ENCODE peak calls at places on chromosomes 5 and 9, in eight cellular contexts. One of them, this sample, is unnamed.

GRCh38 chr5:66518753-66519152 is 77.4 kb upstream of the MAST4 start:
- DNase-seq in activated CD8-positive, alpha-beta T cell treated with anti-CD3 and anti-CD28 coated beads, Interleukin-2, amount 10 ng/mL, durations not matched to agents 7 days and 5 days: no peak
- DNase-seq in GM10248: no peak
- DNase-seq in NCI-H1105: no peak
- DNase-seq in neural crest cell: no peak
- DNase-seq in HTR-8/SVneo: no peak
- DNase-seq in activated CD4-positive, alpha-beta memory T cell treated with anti-CD3 and anti-CD28 coated beads, Interleukin-2, amount 10 ng/mL, durations not matched to agents 7 days and 5 days: no peak
- DNase-seq in stimulated activated CD8-positive, alpha-beta memory T cell treated with anti-CD3 and anti-CD28 coated beads, Interleukin-4, amount 100 ng/mL, for 1 hour: no peak
- DNase-seq in this sample: no peak

GRCh38 chr9:126578029-126578428 is 35.7 kb upstream of the LMX1B start:
- DNase-seq in activated CD8-positive, alpha-beta T cell treated with anti-CD3 and anti-CD28 coated beads, Interleukin-2, amount 10 ng/mL, durations not matched to agents 7 days and 5 days: no peak
- DNase-seq in GM10248: no peak
- DNase-seq in NCI-H1105: no peak
- DNase-seq in neural crest cell: no peak
- DNase-seq in HTR-8/SVneo: no peak
- DNase-seq in activated CD4-positive, alpha-beta memory T cell treated with anti-CD3 and anti-CD28 coated beads, Interleukin-2, amount 10 ng/mL, durations not matched to agents 7 days and 5 days: no peak
- DNase-seq in stimulated activated CD8-positive, alpha-beta memory T cell treated with anti-CD3 and anti-CD28 coated beads, Interleukin-4, amount 100 ng/mL, for 1 hour: no peak
- DNase-seq in this sample: no peak

GRCh38 chr5:58322453-58322852 is 137.4 kb downstream of the PLK2 start:
- DNase-seq in activated CD8-positive, alpha-beta T cell treated with anti-CD3 and anti-CD28 coated beads, Interleukin-2, amount 10 ng/mL, durations not matched to agents 7 days and 5 days: no peak
- DNase-seq in GM10248: no peak
- DNase-seq in NCI-H1105: no peak
- DNase-seq in neural crest cell: no peak
- DNase-seq in HTR-8/SVneo: peak; percentile 15
- DNase-seq in activated CD4-positive, alpha-beta memory T cell treated with anti-CD3 and anti-CD28 coated beads, Interleukin-2, amount 10 ng/mL, durations not matched to agents 7 days and 5 days: no peak
- DNase-seq in stimulated activated CD8-positive, alpha-beta memory T cell treated with anti-CD3 and anti-CD28 coated beads, Interleukin-4, amount 100 ng/mL, for 1 hour: no peak
- DNase-seq in this sample: no peak

GRCh38 chr9:6054280-6055099 is 39.1 kb upstream of the RANBP6 start:
- DNase-seq in activated CD8-positive, alpha-beta T cell treated with anti-CD3 and anti-CD28 coated beads, Interleukin-2, amount 10 ng/mL, durations not matched to agents 7 days and 5 days: peak; percentile 75
- DNase-seq in GM10248: peak; percentile 26
- DNase-seq in NCI-H1105: peak; percentile 73
- DNase-seq in neural crest cell: peak; percentile 65
- DNase-seq in HTR-8/SVneo: peak; percentile 51
- DNase-seq in activated CD4-positive, alpha-beta memory T cell treated with anti-CD3 and anti-CD28 coated beads, Interleukin-2, amount 10 ng/mL, durations not matched to agents 7 days and 5 days: peak; percentile 61
- DNase-seq in stimulated activated CD8-positive, alpha-beta memory T cell treated with anti-CD3 and anti-CD28 coated beads, Interleukin-4, amount 100 ng/mL, for 1 hour: peak; percentile 22
- DNase-seq in this sample: peak; percentile 84

GRCh38 chr9:69671904-69672827 is at the start of gene APBA1:
- DNase-seq in activated CD8-positive, alpha-beta T cell treated with anti-CD3 and anti-CD28 coated beads, Interleukin-2, amount 10 ng/mL, durations not matched to agents 7 days and 5 days: peak; percentile 22
- DNase-seq in GM10248: peak; percentile 38
- DNase-seq in NCI-H1105: peak; percentile 61
- DNase-seq in neural crest cell: peak; percentile 53
- DNase-seq in HTR-8/SVneo: peak; percentile 32
- DNase-seq in activated CD4-positive, alpha-beta memory T cell treated with anti-CD3 and anti-CD28 coated beads, Interleukin-2, amount 10 ng/mL, durations not matched to agents 7 days and 5 days: peak; percentile 19
- DNase-seq in stimulated activated CD8-positive, alpha-beta memory T cell treated with anti-CD3 and anti-CD28 coated beads, Interleukin-4, amount 100 ng/mL, for 1 hour: no peak
- DNase-seq in this sample: peak; percentile 82

GRCh38 chr5:32475338-32476097 is 31.0 kb upstream of the ZFR start:
- DNase-seq in activated CD8-positive, alpha-beta T cell treated with anti-CD3 and anti-CD28 coated beads, Interleukin-2, amount 10 ng/mL, durations not matched to agents 7 days and 5 days: no peak
- DNase-seq in GM10248: no peak
- DNase-seq in NCI-H1105: no peak
- DNase-seq in neural crest cell: no peak
- DNase-seq in HTR-8/SVneo: no peak
- DNase-seq in activated CD4-positive, alpha-beta memory T cell treated with anti-CD3 and anti-CD28 coated beads, Interleukin-2, amount 10 ng/mL, durations not matched to agents 7 days and 5 days: no peak
- DNase-seq in stimulated activated CD8-positive, alpha-beta memory T cell treated with anti-CD3 and anti-CD28 coated beads, Interleukin-4, amount 100 ng/mL, for 1 hour: no peak
- DNase-seq in this sample: no peak

GRCh38 chr5:19987594-19988345 is at the start of gene CDH18:
- DNase-seq in activated CD8-positive, alpha-beta T cell treated with anti-CD3 and anti-CD28 coated beads, Interleukin-2, amount 10 ng/mL, durations not matched to agents 7 days and 5 days: no peak
- DNase-seq in GM10248: no peak
- DNase-seq in NCI-H1105: peak; percentile 50
- DNase-seq in neural crest cell: peak; percentile 55
- DNase-seq in HTR-8/SVneo: peak; percentile 90
- DNase-seq in activated CD4-positive, alpha-beta memory T cell treated with anti-CD3 and anti-CD28 coated beads, Interleukin-2, amount 10 ng/mL, durations not matched to agents 7 days and 5 days: no peak
- DNase-seq in stimulated activated CD8-positive, alpha-beta memory T cell treated with anti-CD3 and anti-CD28 coated beads, Interleukin-4, amount 100 ng/mL, for 1 hour: no peak
- DNase-seq in this sample: peak; percentile 86

GRCh38 chr9:131885144-131885609 is 145.3 kb upstream of the RAPGEF1 start:
- DNase-seq in activated CD8-positive, alpha-beta T cell treated with anti-CD3 and anti-CD28 coated beads, Interleukin-2, amount 10 ng/mL, durations not matched to agents 7 days and 5 days: no peak
- DNase-seq in GM10248: no peak
- DNase-seq in NCI-H1105: no peak
- DNase-seq in neural crest cell: no peak
- DNase-seq in HTR-8/SVneo: no peak
- DNase-seq in activated CD4-positive, alpha-beta memory T cell treated with anti-CD3 and anti-CD28 coated beads, Interleukin-2, amount 10 ng/mL, durations not matched to agents 7 days and 5 days: no peak
- DNase-seq in stimulated activated CD8-positive, alpha-beta memory T cell treated with anti-CD3 and anti-CD28 coated beads, Interleukin-4, amount 100 ng/mL, for 1 hour: no peak
- DNase-seq in this sample: peak; percentile 58

GRCh38 chr5:95862636-95863382 is 40.3 kb upstream of the GLRX start:
- DNase-seq in activated CD8-positive, alpha-beta T cell treated with anti-CD3 and anti-CD28 coated beads, Interleukin-2, amount 10 ng/mL, durations not matched to agents 7 days and 5 days: no peak
- DNase-seq in GM10248: no peak
- DNase-seq in NCI-H1105: no peak
- DNase-seq in neural crest cell: no peak
- DNase-seq in HTR-8/SVneo: no peak
- DNase-seq in activated CD4-positive, alpha-beta memory T cell treated with anti-CD3 and anti-CD28 coated beads, Interleukin-2, amount 10 ng/mL, durations not matched to agents 7 days and 5 days: no peak
- DNase-seq in stimulated activated CD8-positive, alpha-beta memory T cell treated with anti-CD3 and anti-CD28 coated beads, Interleukin-4, amount 100 ng/mL, for 1 hour: no peak
- DNase-seq in this sample: no peak

GRCh38 chr5:41794478-41794877 is 75.7 kb downstream of the OXCT1 start:
- DNase-seq in activated CD8-positive, alpha-beta T cell treated with anti-CD3 and anti-CD28 coated beads, Interleukin-2, amount 10 ng/mL, durations not matched to agents 7 days and 5 days: no peak
- DNase-seq in GM10248: no peak
- DNase-seq in NCI-H1105: no peak
- DNase-seq in neural crest cell: no peak
- DNase-seq in HTR-8/SVneo: peak; percentile 80
- DNase-seq in activated CD4-positive, alpha-beta memory T cell treated with anti-CD3 and anti-CD28 coated beads, Interleukin-2, amount 10 ng/mL, durations not matched to agents 7 days and 5 days: no peak
- DNase-seq in stimulated activated CD8-positive, alpha-beta memory T cell treated with anti-CD3 and anti-CD28 coated beads, Interleukin-4, amount 100 ng/mL, for 1 hour: no peak
- DNase-seq in this sample: peak; percentile 12

GRCh38 chr5:10563940-10564837 is at the start of gene ANKRD33B:
- DNase-seq in activated CD8-positive, alpha-beta T cell treated with anti-CD3 and anti-CD28 coated beads, Interleukin-2, amount 10 ng/mL, durations not matched to agents 7 days and 5 days: peak; percentile 87
- DNase-seq in GM10248: peak; percentile 92
- DNase-seq in NCI-H1105: peak; percentile 69
- DNase-seq in neural crest cell: peak; percentile 46
- DNase-seq in HTR-8/SVneo: peak; percentile 92
- DNase-seq in activated CD4-positive, alpha-beta memory T cell treated with anti-CD3 and anti-CD28 coated beads, Interleukin-2, amount 10 ng/mL, durations not matched to agents 7 days and 5 days: peak; percentile 84
- DNase-seq in stimulated activated CD8-positive, alpha-beta memory T cell treated with anti-CD3 and anti-CD28 coated beads, Interleukin-4, amount 100 ng/mL, for 1 hour: peak; percentile 47
- DNase-seq in this sample: peak; percentile 70